ENCODE peak calls at places on chromosomes 7 and 10, in eight cellular contexts. One of them, this sample, is unnamed.

GRCh38 chr10:93598157-93598556 is 2.9 kb downstream of the RBP4 start:
- DNase-seq in stimulated activated CD4-positive, alpha-beta T cell treated with anti-CD3 and anti-CD28 coated beads, Interleukin-2, amount 100 ng/mL, for 24 hours: no peak
- DNase-seq in NCI-H69: no peak
- DNase-seq in activated CD8-positive, alpha-beta memory T cell treated with anti-CD3 and anti-CD28 coated beads for 24 hours: no peak
- DNase-seq in HTR-8/SVneo: no peak
- DNase-seq in left lung: no peak
- DNase-seq in RCC 7860: no peak
- DNase-seq in BJ: no peak
- DNase-seq in this sample: no peak

GRCh38 chr7:70400829-70401380 is 731.0 kb upstream of the GALNT17 start:
- DNase-seq in stimulated activated CD4-positive, alpha-beta T cell treated with anti-CD3 and anti-CD28 coated beads, Interleukin-2, amount 100 ng/mL, for 24 hours: no peak
- DNase-seq in NCI-H69: peak
- DNase-seq in activated CD8-positive, alpha-beta memory T cell treated with anti-CD3 and anti-CD28 coated beads for 24 hours: no peak
- DNase-seq in HTR-8/SVneo: no peak
- DNase-seq in left lung: no peak
- DNase-seq in RCC 7860: no peak
- DNase-seq in BJ: no peak
- DNase-seq in this sample: no peak

GRCh38 chr10:75287697-75288096 is 51.9 kb upstream of the COMTD1 start:
- DNase-seq in stimulated activated CD4-positive, alpha-beta T cell treated with anti-CD3 and anti-CD28 coated beads, Interleukin-2, amount 100 ng/mL, for 24 hours: no peak
- DNase-seq in NCI-H69: no peak
- DNase-seq in activated CD8-positive, alpha-beta memory T cell treated with anti-CD3 and anti-CD28 coated beads for 24 hours: no peak
- DNase-seq in HTR-8/SVneo: no peak
- DNase-seq in left lung: no peak
- DNase-seq in RCC 7860: no peak
- DNase-seq in BJ: no peak
- DNase-seq in this sample: no peak

GRCh38 chr7:120023494-120024167 is 249.3 kb upstream of the KCND2 start:
- DNase-seq in stimulated activated CD4-positive, alpha-beta T cell treated with anti-CD3 and anti-CD28 coated beads, Interleukin-2, amount 100 ng/mL, for 24 hours: no peak
- DNase-seq in NCI-H69: no peak
- DNase-seq in activated CD8-positive, alpha-beta memory T cell treated with anti-CD3 and anti-CD28 coated beads for 24 hours: no peak
- DNase-seq in HTR-8/SVneo: no peak
- DNase-seq in left lung: no peak
- DNase-seq in RCC 7860: no peak
- DNase-seq in BJ: no peak
- DNase-seq in this sample: no peak

GRCh38 chr10:3077940-3078630 is 10.7 kb downstream of the PFKP start:
- DNase-seq in stimulated activated CD4-positive, alpha-beta T cell treated with anti-CD3 and anti-CD28 coated beads, Interleukin-2, amount 100 ng/mL, for 24 hours: no peak
- DNase-seq in NCI-H69: peak
- DNase-seq in activated CD8-positive, alpha-beta memory T cell treated with anti-CD3 and anti-CD28 coated beads for 24 hours: no peak
- DNase-seq in HTR-8/SVneo: no peak
- DNase-seq in left lung: no peak
- DNase-seq in RCC 7860: no peak
- DNase-seq in BJ: no peak
- DNase-seq in this sample: no peak

GRCh38 chr7:44965441-44965903 is 13.3 kb downstream of the MYO1G start:
- DNase-seq in stimulated activated CD4-positive, alpha-beta T cell treated with anti-CD3 and anti-CD28 coated beads, Interleukin-2, amount 100 ng/mL, for 24 hours: peak
- DNase-seq in NCI-H69: no peak
- DNase-seq in activated CD8-positive, alpha-beta memory T cell treated with anti-CD3 and anti-CD28 coated beads for 24 hours: peak
- DNase-seq in HTR-8/SVneo: no peak
- DNase-seq in left lung: no peak
- DNase-seq in RCC 7860: no peak
- DNase-seq in BJ: no peak
- DNase-seq in this sample: no peak

GRCh38 chr10:131177431-131178327 is 133.8 kb downstream of the TCERG1L start:
- DNase-seq in stimulated activated CD4-positive, alpha-beta T cell treated with anti-CD3 and anti-CD28 coated beads, Interleukin-2, amount 100 ng/mL, for 24 hours: no peak
- DNase-seq in NCI-H69: no peak
- DNase-seq in activated CD8-positive, alpha-beta memory T cell treated with anti-CD3 and anti-CD28 coated beads for 24 hours: peak
- DNase-seq in HTR-8/SVneo: no peak
- DNase-seq in left lung: no peak
- DNase-seq in RCC 7860: no peak
- DNase-seq in BJ: no peak
- DNase-seq in this sample: no peak

GRCh38 chr7:106521541-106521940 is 139.4 kb downstream of the CCDC71L start:
- DNase-seq in stimulated activated CD4-positive, alpha-beta T cell treated with anti-CD3 and anti-CD28 coated beads, Interleukin-2, amount 100 ng/mL, for 24 hours: no peak
- DNase-seq in NCI-H69: no peak
- DNase-seq in activated CD8-positive, alpha-beta memory T cell treated with anti-CD3 and anti-CD28 coated beads for 24 hours: no peak
- DNase-seq in HTR-8/SVneo: no peak
- DNase-seq in left lung: no peak
- DNase-seq in RCC 7860: peak
- DNase-seq in BJ: no peak
- DNase-seq in this sample: no peak

GRCh38 chr10:66538352-66538751 is 387.5 kb upstream of the LRRTM3 start:
- DNase-seq in stimulated activated CD4-positive, alpha-beta T cell treated with anti-CD3 and anti-CD28 coated beads, Interleukin-2, amount 100 ng/mL, for 24 hours: no peak
- DNase-seq in NCI-H69: no peak
- DNase-seq in activated CD8-positive, alpha-beta memory T cell treated with anti-CD3 and anti-CD28 coated beads for 24 hours: no peak
- DNase-seq in HTR-8/SVneo: no peak
- DNase-seq in left lung: no peak
- DNase-seq in RCC 7860: no peak
- DNase-seq in BJ: no peak
- DNase-seq in this sample: no peak

GRCh38 chr10:117367718-117368117 is 7.5 kb downstream of the PDZD8 start:
- DNase-seq in stimulated activated CD4-positive, alpha-beta T cell treated with anti-CD3 and anti-CD28 coated beads, Interleukin-2, amount 100 ng/mL, for 24 hours: no peak
- DNase-seq in NCI-H69: no peak
- DNase-seq in activated CD8-positive, alpha-beta memory T cell treated with anti-CD3 and anti-CD28 coated beads for 24 hours: no peak
- DNase-seq in HTR-8/SVneo: no peak
- DNase-seq in left lung: no peak
- DNase-seq in RCC 7860: no peak
- DNase-seq in BJ: no peak
- DNase-seq in this sample: no peak

GRCh38 chr10:101091546-101092290 is 29.9 kb downstream of the KAZALD1 start:
- DNase-seq in stimulated activated CD4-positive, alpha-beta T cell treated with anti-CD3 and anti-CD28 coated beads, Interleukin-2, amount 100 ng/mL, for 24 hours: no peak
- DNase-seq in NCI-H69: peak
- DNase-seq in activated CD8-positive, alpha-beta memory T cell treated with anti-CD3 and anti-CD28 coated beads for 24 hours: no peak
- DNase-seq in HTR-8/SVneo: no peak
- DNase-seq in left lung: no peak
- DNase-seq in RCC 7860: no peak
- DNase-seq in BJ: no peak
- DNase-seq in this sample: no peak

This sample was measured in endothelial cell.